ENCODE peak calls at places on chromosomes 5 and 9, in seven cellular contexts. E is nephron progenitor cell, M is NCI-H1694, J is H1, W is epithelial cell of proximal tubule, C is dorsolateral prefrontal cortex, U is A549. H is an unnamed sample.

GRCh38 chr5:15574806-15575205 is 74.8 kb downstream of the FBXL7 start:
- DNase-seq in E (no peak), M (no peak), J (no peak), W (no peak), C (no peak), U (no peak), H (no peak)

GRCh38 chr9:131121346-131121745 is 4.0 kb upstream of the NUP214 start:
- DNase-seq in E (no peak), M (no peak), J (no peak), W (no peak), C (no peak), U (no peak), H (no peak)

GRCh38 chr5:40962207-40962955 is 53.1 kb downstream of the C7 start:
- DNase-seq in E (no peak), M (no peak), J (no peak), W (no peak), C (no peak), U (no peak), H (no peak)

GRCh38 chr5:173638126-173638525 is 21.7 kb upstream of the BOD1 start:
- DNase-seq in E (no peak), M (no peak), J (no peak), W (no peak), C (no peak), U (no peak), H (peak)

GRCh38 chr5:36657563-36657995 is 51.2 kb downstream of the SLC1A3 start:
- DNase-seq in E (no peak), M (no peak), J (no peak), W (peak), C (no peak), U (peak), H (no peak)

GRCh38 chr5:78816143-78816765 is 167.7 kb upstream of the LHFPL2 start:
- DNase-seq in E (no peak), M (no peak), J (no peak), W (no peak), C (no peak), U (no peak), H (no peak)

GRCh38 chr9:22214497-22215031 is 205.5 kb upstream of the CDKN2B start:
- DNase-seq in E (no peak), M (peak), J (no peak), W (no peak), C (no peak), U (no peak), H (no peak)

GRCh38 chr5:14081791-14082190 is 61.4 kb upstream of the TRIO start:
- DNase-seq in E (no peak), M (no peak), J (no peak), W (no peak), C (no peak), U (no peak), H (no peak)

GRCh38 chr5:5612096-5612495 is 189.6 kb downstream of the ICE1 start:
- DNase-seq in E (no peak), M (no peak), J (no peak), W (no peak), C (no peak), U (no peak), H (no peak)

GRCh38 chr5:14109041-14109747 is 33.9 kb upstream of the TRIO start:
- DNase-seq in E (no peak), M (no peak), J (no peak), W (no peak), C (no peak), U (peak), H (no peak)

GRCh38 chr5:144549580-144549979 is 378.9 kb downstream of the KCTD16 start:
- DNase-seq in E (no peak), M (peak), J (no peak), W (peak), C (no peak), U (no peak), H (no peak)

GRCh38 chr5:154197801-154198461 is 7.4 kb downstream of the GALNT10 start:
- DNase-seq in E (no peak), M (no peak), J (no peak), W (peak), C (no peak), U (peak), H (no peak)

GRCh38 chr5:180332051-180332517 is 21.1 kb downstream of the GFPT2 start:
- DNase-seq in E (no peak), M (no peak), J (peak), W (no peak), C (no peak), U (peak), H (no peak)

H was measured in ascending aorta.